ENCODE peak calls at places on chromosome 19, in four cellular contexts. One of them, this sample, is unnamed.

GRCh38 chr19:16571283-16571682 is 932 bp downstream of the SLC35E1 start:
- DNase-seq in fibroblast of pulmonary artery: peak
- DNase-seq in HT-29: no peak
- DNase-seq in KG1: no peak
- DNase-seq in this sample: peak

GRCh38 chr19:34173145-34173956 is 1.0 kb downstream of the LSM14A start:
- DNase-seq in KG1: no peak
- DNase-seq in HT-29: peak
- DNase-seq in fibroblast of pulmonary artery: peak
- DNase-seq in this sample: peak

GRCh38 chr19:39765091-39766076 is 13.3 kb upstream of the LEUTX start:
- DNase-seq in HT-29: peak
- DNase-seq in fibroblast of pulmonary artery: peak
- DNase-seq in KG1: no peak
- DNase-seq in this sample: no peak

GRCh38 chr19:48135411-48135810 is 24.8 kb upstream of the PLA2G4C start:
- DNase-seq in HT-29: peak
- DNase-seq in KG1: no peak
- DNase-seq in fibroblast of pulmonary artery: no peak
- DNase-seq in this sample: no peak

GRCh38 chr19:5895409-5895808 is 8.2 kb downstream of the NDUFA11 start:
- DNase-seq in KG1: no peak
- DNase-seq in HT-29: no peak
- DNase-seq in fibroblast of pulmonary artery: no peak
- DNase-seq in this sample: no peak

GRCh38 chr19:1968279-1969175 is 27.6 kb downstream of the CSNK1G2 start:
- DNase-seq in HT-29: no peak
- DNase-seq in KG1: no peak
- DNase-seq in fibroblast of pulmonary artery: no peak
- DNase-seq in this sample: no peak

GRCh38 chr19:575527-576506 is 3.4 kb downstream of the BSG start:
- DNase-seq in KG1: no peak
- DNase-seq in fibroblast of pulmonary artery: peak
- DNase-seq in HT-29: no peak
- DNase-seq in this sample: no peak

GRCh38 chr19:13974073-13974472 is 21.8 kb downstream of the DCAF15 start:
- DNase-seq in KG1: no peak
- DNase-seq in fibroblast of pulmonary artery: peak
- DNase-seq in HT-29: peak
- DNase-seq in this sample: no peak

This sample was measured in left colon.